ENCODE peak calls at places on chromosomes 12 and 14, in ten cellular contexts. E is neural progenitor cell; I is fibroblast of mammary gland; M is choroid plexus epithelial cell; A is CD8-positive, alpha-beta T cell; W is AG04450; V is GM06990; D is endothelial cell of umbilical vein; U is AG10803; T is AG04449. P is an unnamed sample.

GRCh38 chr12:29517265-29517664 is 19.8 kb upstream of the OVCH1 start:
- DNase-seq in E (no peak), I (no peak), M (no peak), A (no peak), W (no peak), V (no peak), D (no peak), U (no peak), T (no peak), P (no peak)

GRCh38 chr12:106274575-106275081 is 26.8 kb upstream of the CKAP4 start:
- DNase-seq in E (no peak), I (peak), M (no peak), A (no peak), W (no peak), V (no peak), D (no peak), U (peak), T (no peak), P (no peak)

GRCh38 chr14:103296007-103296406 is 38.0 kb upstream of the EIF5 start:
- DNase-seq in E (no peak), I (peak), M (peak), A (no peak), W (no peak), V (no peak), D (peak), U (peak), T (no peak), P (peak)

GRCh38 chr14:92341791-92342190 is 18.8 kb downstream of the SLC24A4 start:
- DNase-seq in E (no peak), I (no peak), M (no peak), A (no peak), W (no peak), V (no peak), D (no peak), U (no peak), T (no peak), P (no peak)

GRCh38 chr14:45838597-45838996 is 585.6 kb upstream of the MIS18BP1 start:
- DNase-seq in E (peak), I (peak), M (peak), A (no peak), W (no peak), V (no peak), D (no peak), U (no peak), T (no peak), P (no peak)

GRCh38 chr12:95304673-95305198 is 87.1 kb downstream of the VEZT start:
- DNase-seq in E (no peak), I (peak), M (peak), A (no peak), W (no peak), V (no peak), D (no peak), U (peak), T (no peak), P (peak)

GRCh38 chr14:49637534-49638078 is 2.6 kb upstream of the DNAAF2 start:
- DNase-seq in E (no peak), I (no peak), M (no peak), A (no peak), W (no peak), V (no peak), D (no peak), U (no peak), T (no peak), P (no peak)

GRCh38 chr14:31261859-31262739 is 54.5 kb upstream of the HECTD1 start:
- DNase-seq in E (peak), I (peak), M (peak), A (no peak), W (no peak), V (peak), D (no peak), U (peak), T (no peak), P (peak)

GRCh38 chr12:47556631-47557030 is 149.2 kb downstream of the RPAP3 start:
- DNase-seq in E (peak), I (no peak), M (no peak), A (no peak), W (no peak), V (no peak), D (no peak), U (no peak), T (no peak), P (peak)

GRCh38 chr14:34059925-34060746 is 109.3 kb upstream of the EGLN3 start:
- DNase-seq in E (peak), I (peak), M (peak), A (no peak), W (no peak), V (peak), D (peak), U (peak), T (no peak), P (peak)

GRCh38 chr12:117121456-117121855 is 22.2 kb upstream of the TESC start:
- DNase-seq in E (no peak), I (no peak), M (no peak), A (no peak), W (no peak), V (no peak), D (peak), U (no peak), T (no peak), P (no peak)

GRCh38 chr12:81389550-81390099 is 311.7 kb downstream of the ACSS3 start:
- DNase-seq in E (no peak), I (no peak), M (no peak), A (no peak), W (no peak), V (no peak), D (no peak), U (no peak), T (no peak), P (no peak)

GRCh38 chr12:49503674-49504180 is 35.1 kb upstream of the KCNH3 start:
- DNase-seq in E (no peak), I (peak), M (peak), A (no peak), W (peak), V (no peak), D (peak), U (no peak), T (no peak), P (peak)

GRCh38 chr14:54475911-54476310 is 12.9 kb downstream of the GMFB start:
- DNase-seq in E (no peak), I (peak), M (no peak), A (no peak), W (no peak), V (no peak), D (no peak), U (peak), T (no peak), P (no peak)

GRCh38 chr14:75476274-75476995 is 45.8 kb upstream of the BATF start:
- DNase-seq in E (peak), I (no peak), M (no peak), A (no peak), W (no peak), V (no peak), D (no peak), U (peak), T (no peak), P (no peak)
- TF ChIP-seq CTCF in E (no peak), I (no peak), M (no peak), A (no peak), W (peak), V (no peak), D (no peak), U (no peak), T (no peak), P (no peak)

GRCh38 chr12:66152732-66153131 is 17.1 kb downstream of the TMBIM4 start:
- DNase-seq in E (no peak), I (peak), M (no peak), A (no peak), W (no peak), V (no peak), D (peak), U (peak), T (no peak), P (peak)

GRCh38 chr12:66154776-66155175 is 15.0 kb downstream of the TMBIM4 start:
- DNase-seq in E (no peak), I (peak), M (no peak), A (no peak), W (no peak), V (no peak), D (no peak), U (no peak), T (no peak), P (no peak)

GRCh38 chr12:66160704-66161103 is 9.1 kb downstream of the TMBIM4 start:
- DNase-seq in E (no peak), I (no peak), M (no peak), A (no peak), W (no peak), V (no peak), D (no peak), U (no peak), T (no peak), P (no peak)

GRCh38 chr12:66159088-66159487 is 10.7 kb downstream of the TMBIM4 start:
- DNase-seq in E (no peak), I (no peak), M (no peak), A (no peak), W (no peak), V (no peak), D (no peak), U (no peak), T (no peak), P (no peak)

GRCh38 chr12:66156654-66157053 is 13.1 kb downstream of the TMBIM4 start:
- DNase-seq in E (no peak), I (peak), M (no peak), A (no peak), W (no peak), V (no peak), D (no peak), U (no peak), T (no peak), P (peak)
- H3K4me3 ChIP-seq in E (no peak), I (no peak), M (no peak), A (no peak), W (no peak), V (no peak), D (no peak), U (no peak), T (no peak), P (no peak)

GRCh38 chr12:3262466-3262865 is 185.3 kb downstream of the TSPAN9 start:
- DNase-seq in E (no peak), I (no peak), M (no peak), A (no peak), W (no peak), V (no peak), D (no peak), U (no peak), T (no peak), P (no peak)

GRCh38 chr12:3263282-3263681 is 186.1 kb downstream of the TSPAN9 start:
- DNase-seq in E (no peak), I (no peak), M (no peak), A (no peak), W (no peak), V (no peak), D (no peak), U (no peak), T (no peak), P (no peak)

GRCh38 chr12:3263939-3264699 is 186.9 kb downstream of the TSPAN9 start:
- DNase-seq in E (no peak), I (no peak), M (no peak), A (no peak), W (no peak), V (no peak), D (no peak), U (no peak), T (no peak), P (no peak)

GRCh38 chr12:3259976-3260375 is 182.8 kb downstream of the TSPAN9 start:
- DNase-seq in E (no peak), I (no peak), M (no peak), A (no peak), W (no peak), V (no peak), D (no peak), U (no peak), T (no peak), P (no peak)

DNA sequence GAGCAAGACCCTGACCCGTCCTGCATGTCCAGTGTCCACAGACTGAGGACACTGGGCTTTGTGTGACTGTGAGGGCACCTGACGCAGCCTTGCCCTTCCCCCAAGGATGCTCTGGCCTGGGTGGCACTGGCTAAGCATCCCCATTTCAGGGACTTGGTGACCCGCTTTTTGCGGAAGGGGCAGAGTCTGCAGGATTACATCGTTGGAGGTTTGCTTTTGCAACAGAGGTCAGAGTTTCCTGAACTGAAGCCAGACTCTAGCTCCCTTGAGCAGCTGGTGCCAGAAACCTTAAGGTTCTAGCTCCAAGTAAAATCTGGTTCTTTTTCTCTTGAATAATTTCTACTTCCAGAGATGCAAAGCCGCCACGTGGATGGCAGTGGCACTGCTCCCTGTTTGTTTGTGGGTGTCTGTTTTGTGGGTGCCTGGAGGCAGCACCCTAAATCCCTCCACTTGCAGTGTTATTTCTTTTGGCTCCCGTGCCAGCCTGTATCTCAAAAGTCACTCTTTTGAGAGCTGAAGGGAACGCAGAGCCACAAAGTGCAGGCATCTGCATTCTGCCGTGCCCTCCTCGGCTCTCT is 184.7 kb downstream of the TSPAN9 start:
- DNase-seq in E (no peak), I (peak), M (peak), A (no peak), W (no peak), V (no peak), D (no peak), U (no peak), T (no peak), P (no peak)
- TF ChIP-seq CTCF in E (no peak), I (peak), M (peak), A (no peak), W (peak), V (no peak), D (no peak), U (no peak), T (no peak), P (no peak)

DNA sequence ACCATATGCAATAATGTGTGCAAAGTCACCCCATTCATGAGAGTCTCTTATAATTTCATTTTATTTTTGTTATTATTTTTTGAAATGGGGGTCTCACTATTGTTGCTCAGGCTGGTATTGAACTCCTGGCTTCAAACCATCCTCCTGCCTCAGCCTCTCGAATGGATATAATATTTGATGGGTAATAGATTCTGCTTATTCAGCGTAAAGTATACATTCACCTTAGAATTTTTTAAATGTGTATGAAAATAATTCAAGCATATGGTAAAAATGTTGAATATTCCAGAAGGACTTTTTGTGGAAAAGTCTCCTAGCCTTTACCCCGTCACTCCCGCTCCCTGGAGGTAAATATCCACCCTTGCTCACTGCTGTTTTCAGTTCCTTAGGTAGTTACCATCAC is 23.4 kb upstream of the SSPN start:
- DNase-seq in E (no peak), I (no peak), M (no peak), A (no peak), W (no peak), V (no peak), D (no peak), U (no peak), T (no peak), P (no peak)
- H3K4me3 ChIP-seq in E (no peak), I (no peak), M (no peak), A (no peak), W (no peak), V (no peak), D (no peak), U (no peak), T (no peak), P (no peak)

GRCh38 chr12:14930299-14930698 is 8.0 kb downstream of the ERP27 start:
- DNase-seq in E (no peak), I (no peak), M (peak), A (no peak), W (no peak), V (no peak), D (peak), U (no peak), T (no peak), P (peak)
- TF ChIP-seq CTCF in E (no peak), I (no peak), M (peak), A (no peak), W (no peak), V (no peak), D (no peak), U (no peak), T (peak), P (no peak)

GRCh38 chr12:16604853-16605252 is 1.1 kb downstream of the LMO3 start:
- DNase-seq in E (peak), I (peak), M (no peak), A (no peak), W (no peak), V (no peak), D (no peak), U (no peak), T (no peak), P (no peak)
- H3K4me3 ChIP-seq in E (peak), I (no peak), M (no peak), A (no peak), W (peak), V (no peak), D (no peak), U (no peak), T (no peak), P (no peak)

DNA sequence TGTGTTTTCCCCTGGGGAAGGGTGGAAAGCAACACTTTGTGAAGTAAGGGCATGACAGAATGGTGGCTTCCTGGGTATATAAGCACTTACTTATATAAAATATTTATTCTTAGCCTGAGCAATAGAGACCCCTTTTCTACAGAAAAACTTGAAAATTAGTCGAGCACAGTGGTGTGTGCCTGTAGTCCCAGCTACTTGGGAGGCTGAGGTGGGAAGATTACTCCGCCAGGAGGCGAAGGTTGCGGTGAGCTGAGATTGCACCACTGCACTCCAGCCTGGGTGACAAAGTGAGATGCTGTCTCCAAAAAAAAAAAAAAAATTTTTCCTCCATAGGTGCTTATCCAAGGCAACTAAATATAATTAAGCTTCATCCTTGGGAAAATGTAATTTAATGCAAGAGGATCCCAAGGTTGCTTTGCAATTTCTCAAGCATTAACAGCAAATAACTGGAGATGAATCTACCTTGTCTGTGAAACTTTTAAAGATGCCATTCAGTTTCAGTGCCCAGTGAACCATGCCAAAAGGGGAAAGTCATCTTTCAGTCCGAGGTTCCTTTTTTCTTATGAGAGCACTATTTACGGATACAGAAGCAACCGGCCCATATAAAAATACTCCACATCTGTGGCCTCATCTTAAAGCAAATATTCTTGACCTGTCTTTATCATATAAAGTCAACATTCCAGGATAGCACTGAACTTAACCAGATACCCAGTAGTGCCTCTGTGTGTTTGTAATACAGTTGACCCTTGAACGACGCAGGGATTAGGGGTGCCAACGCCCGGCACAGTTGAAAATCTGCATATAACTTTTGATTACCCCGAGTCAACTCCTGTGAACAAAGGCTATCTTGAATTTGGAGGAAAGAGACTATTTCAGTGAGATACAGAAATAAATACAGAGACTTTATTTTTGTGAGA is 209.2 kb downstream of the PCNX1 start:
- DNase-seq in E (no peak), I (no peak), M (no peak), A (no peak), W (no peak), V (peak), D (no peak), U (no peak), T (no peak), P (no peak)
- TF ChIP-seq CTCF in E (no peak), I (no peak), M (no peak), A (no peak), W (no peak), V (no peak), D (no peak), U (no peak), T (no peak), P (no peak)

DNA sequence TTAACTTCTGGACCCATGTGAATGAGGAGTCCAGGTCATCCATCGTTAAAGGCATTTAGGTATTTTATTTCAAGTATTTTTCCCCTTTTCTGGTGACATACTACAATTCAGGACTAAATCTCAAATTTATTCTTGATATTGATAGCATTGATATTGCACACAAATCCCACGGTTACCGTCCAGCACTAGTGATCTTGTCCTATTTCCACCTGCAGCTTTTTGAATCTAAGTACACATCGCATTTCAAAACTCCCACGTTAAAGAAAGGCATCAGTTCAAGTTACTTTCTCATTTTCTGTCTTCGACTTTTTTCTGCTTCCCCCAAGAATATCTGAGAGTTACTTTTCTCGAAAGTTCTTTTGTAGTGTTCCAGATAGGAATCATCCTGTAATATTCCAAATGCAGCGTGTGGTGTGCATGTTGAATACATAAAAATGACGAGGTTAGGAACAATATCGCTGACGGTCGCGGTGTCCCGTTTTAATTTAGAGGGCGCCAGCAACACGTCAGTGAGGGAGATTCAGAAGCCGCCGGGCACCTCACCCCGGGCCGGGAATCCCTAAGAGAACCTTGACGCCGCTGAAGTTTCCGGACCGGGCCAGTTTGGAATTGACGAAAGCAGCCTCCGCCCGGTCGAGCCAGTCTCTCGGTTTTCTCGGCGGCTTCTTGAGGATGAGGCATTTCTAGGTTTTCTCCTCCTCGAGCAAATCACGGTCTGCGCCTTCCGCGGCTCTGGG is 569 bp upstream of the RGS6 start:
- DNase-seq in E (peak), I (no peak), M (peak), A (no peak), W (no peak), V (no peak), D (no peak), U (no peak), T (no peak), P (peak)
- H3K4me3 ChIP-seq in E (peak), I (no peak), M (no peak), A (no peak), W (no peak), V (peak), D (no peak), U (no peak), T (no peak), P (no peak)

GRCh38 chr12:87266305-87266704 is 762.9 kb downstream of the C12orf50 start:
- DNase-seq in E (peak), I (peak), M (peak), A (no peak), W (no peak), V (no peak), D (no peak), U (no peak), T (no peak), P (no peak)
- TF ChIP-seq CTCF in E (peak), I (peak), M (peak), A (no peak), W (no peak), V (no peak), D (no peak), U (no peak), T (no peak), P (no peak)